ENCODE peak calls at places on chromosomes 1 and 21, in six cellular contexts. One of them, this sample, is unnamed.

GRCh38 chr1:154791292-154792278 is 78.5 kb downstream of the KCNN3 start:
- DNase-seq in PC-3: peak
- DNase-seq in hepatocyte: peak
- DNase-seq in lower lobe of right lung: no peak
- DNase-seq in uterus: peak
- DNase-seq in GM23248: peak
- DNase-seq in this sample: no peak

GRCh38 chr1:44485229-44485932 is 80.3 kb downstream of the RNF220 start:
- DNase-seq in PC-3: peak
- DNase-seq in hepatocyte: peak
- DNase-seq in lower lobe of right lung: no peak
- DNase-seq in uterus: peak
- DNase-seq in GM23248: peak
- DNase-seq in this sample: no peak

GRCh38 chr1:54926955-54927354 is 40.0 kb upstream of the DHCR24 start:
- DNase-seq in PC-3: peak
- DNase-seq in hepatocyte: no peak
- DNase-seq in lower lobe of right lung: no peak
- DNase-seq in uterus: no peak
- DNase-seq in GM23248: peak
- DNase-seq in this sample: no peak

GRCh38 chr1:109298666-109299086 is 8.1 kb downstream of the MYBPHL start:
- DNase-seq in PC-3: peak
- DNase-seq in hepatocyte: no peak
- DNase-seq in lower lobe of right lung: peak
- DNase-seq in uterus: no peak
- DNase-seq in GM23248: peak
- DNase-seq in this sample: no peak

GRCh38 chr1:6384962-6385672 is 8.4 kb downstream of the ACOT7 start:
- DNase-seq in PC-3: no peak
- DNase-seq in hepatocyte: no peak
- DNase-seq in lower lobe of right lung: no peak
- DNase-seq in uterus: no peak
- DNase-seq in GM23248: no peak
- DNase-seq in this sample: no peak

GRCh38 chr1:116825400-116825734 is 71.1 kb downstream of the CD2 start:
- DNase-seq in PC-3: no peak
- DNase-seq in hepatocyte: no peak
- DNase-seq in lower lobe of right lung: no peak
- DNase-seq in uterus: peak
- DNase-seq in GM23248: no peak
- DNase-seq in this sample: no peak

GRCh38 chr1:201702936-201703335 is 126.0 kb upstream of the IPO9 start:
- DNase-seq in PC-3: no peak
- DNase-seq in hepatocyte: peak
- DNase-seq in lower lobe of right lung: no peak
- DNase-seq in uterus: peak
- DNase-seq in GM23248: peak
- DNase-seq in this sample: no peak

GRCh38 chr1:231160851-231161710 is 777 bp upstream of the TRIM67 start:
- DNase-seq in PC-3: no peak
- DNase-seq in hepatocyte: no peak
- DNase-seq in lower lobe of right lung: no peak
- DNase-seq in uterus: no peak
- DNase-seq in GM23248: no peak
- DNase-seq in this sample: no peak

GRCh38 chr1:156480411-156481192 is 20.0 kb downstream of the MEF2D start:
- DNase-seq in PC-3: no peak
- DNase-seq in hepatocyte: peak
- DNase-seq in lower lobe of right lung: peak
- DNase-seq in uterus: peak
- DNase-seq in GM23248: peak
- DNase-seq in this sample: no peak

GRCh38 chr1:20785907-20786309 is 1.2 kb downstream of the HP1BP3 start:
- DNase-seq in PC-3: peak
- DNase-seq in hepatocyte: no peak
- DNase-seq in lower lobe of right lung: no peak
- DNase-seq in uterus: no peak
- DNase-seq in GM23248: peak
- DNase-seq in this sample: no peak

GRCh38 chr1:79497193-79497773 is 490.8 kb upstream of the ADGRL4 start:
- DNase-seq in PC-3: peak
- DNase-seq in hepatocyte: peak
- DNase-seq in lower lobe of right lung: no peak
- DNase-seq in uterus: no peak
- DNase-seq in GM23248: peak
- DNase-seq in this sample: no peak

DNA sequence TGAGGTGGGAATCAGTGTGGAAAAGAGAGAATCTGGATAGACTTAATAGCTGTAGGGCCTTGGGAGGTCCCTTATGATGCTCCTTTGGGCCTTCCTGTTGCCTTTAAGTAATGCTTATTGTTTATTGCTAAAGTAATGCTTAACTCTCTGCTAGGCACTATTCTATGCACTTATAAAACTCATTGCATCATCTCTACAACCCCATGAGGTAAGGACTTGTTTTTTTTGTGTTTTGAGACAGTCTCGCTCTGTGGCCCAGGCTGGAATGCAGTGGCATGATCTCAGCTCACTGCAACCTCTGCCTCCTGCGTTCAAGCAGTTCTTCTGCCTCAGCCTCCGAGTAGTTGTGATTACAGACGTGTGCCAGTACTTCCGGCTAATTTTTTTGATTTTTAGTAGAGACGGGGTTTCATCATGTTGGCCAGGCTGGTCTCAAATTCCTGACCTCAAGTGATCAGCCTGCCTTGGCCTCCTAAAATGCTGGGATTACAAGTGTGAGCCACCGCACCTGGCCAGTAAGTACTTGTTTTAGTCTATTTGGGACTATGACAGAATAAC is 22.3 kb downstream of the NECAP2 start:
- DNase-seq in PC-3: no peak
- DNase-seq in hepatocyte: no peak
- DNase-seq in lower lobe of right lung: no peak
- DNase-seq in uterus: no peak
- DNase-seq in GM23248: no peak
- DNase-seq in this sample: no peak
- H3K27ac ChIP-seq in PC-3: no peak
- H3K27ac ChIP-seq in hepatocyte: no peak
- H3K27ac ChIP-seq in lower lobe of right lung: no peak
- H3K27ac ChIP-seq in uterus: no peak
- H3K27ac ChIP-seq in GM23248: no peak
- H3K27ac ChIP-seq in this sample: no peak

GRCh38 chr1:77494036-77494435 is 188.4 kb downstream of the ZZZ3 start:
- DNase-seq in PC-3: no peak
- DNase-seq in hepatocyte: no peak
- DNase-seq in lower lobe of right lung: no peak
- DNase-seq in uterus: no peak
- DNase-seq in GM23248: no peak
- DNase-seq in this sample: no peak

GRCh38 chr1:77504986-77505385 is 177.5 kb downstream of the ZZZ3 start:
- DNase-seq in PC-3: peak
- DNase-seq in hepatocyte: no peak
- DNase-seq in lower lobe of right lung: no peak
- DNase-seq in uterus: no peak
- DNase-seq in GM23248: no peak
- DNase-seq in this sample: no peak

GRCh38 chr1:77498918-77499317 is 183.5 kb downstream of the ZZZ3 start:
- DNase-seq in PC-3: no peak
- DNase-seq in hepatocyte: no peak
- DNase-seq in lower lobe of right lung: no peak
- DNase-seq in uterus: no peak
- DNase-seq in GM23248: peak
- DNase-seq in this sample: no peak

GRCh38 chr1:77499466-77499865 is 183.0 kb downstream of the ZZZ3 start:
- DNase-seq in PC-3: no peak
- DNase-seq in hepatocyte: no peak
- DNase-seq in lower lobe of right lung: no peak
- DNase-seq in uterus: no peak
- DNase-seq in GM23248: no peak
- DNase-seq in this sample: no peak
- H3K27ac ChIP-seq in PC-3: no peak
- H3K27ac ChIP-seq in hepatocyte: no peak
- H3K27ac ChIP-seq in lower lobe of right lung: no peak
- H3K27ac ChIP-seq in uterus: no peak
- H3K27ac ChIP-seq in GM23248: peak
- H3K27ac ChIP-seq in this sample: no peak

DNA sequence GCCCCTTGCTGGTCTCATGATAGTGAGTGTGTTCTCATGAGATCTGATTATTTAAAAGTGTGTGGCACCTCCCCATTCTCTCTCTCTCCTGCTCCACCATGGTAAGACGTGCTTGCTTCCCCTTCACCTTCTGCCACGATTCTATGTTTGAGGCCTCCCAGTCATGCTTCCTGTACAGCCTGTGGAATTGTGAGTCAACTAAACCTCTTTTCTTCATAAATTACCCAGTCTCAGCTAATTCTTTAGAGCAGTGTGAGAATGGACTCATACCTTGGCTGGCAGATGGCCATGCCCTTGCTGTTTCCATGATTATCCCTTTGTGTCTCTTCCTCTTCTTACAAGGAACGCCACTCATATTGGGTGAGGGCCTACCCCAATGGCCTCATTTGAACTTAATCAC is 40.3 kb downstream of the PSMG1 start:
- DNase-seq in PC-3: no peak
- DNase-seq in hepatocyte: no peak
- DNase-seq in lower lobe of right lung: no peak
- DNase-seq in uterus: no peak
- DNase-seq in GM23248: no peak
- DNase-seq in this sample: no peak
- H3K27ac ChIP-seq in PC-3: no peak
- H3K27ac ChIP-seq in hepatocyte: no peak
- H3K27ac ChIP-seq in lower lobe of right lung: no peak
- H3K27ac ChIP-seq in uterus: no peak
- H3K27ac ChIP-seq in GM23248: no peak
- H3K27ac ChIP-seq in this sample: no peak

GRCh38 chr1:192592981-192593683 is 17.6 kb downstream of the RGS1 start:
- DNase-seq in PC-3: no peak
- DNase-seq in hepatocyte: no peak
- DNase-seq in lower lobe of right lung: no peak
- DNase-seq in uterus: no peak
- DNase-seq in GM23248: peak
- DNase-seq in this sample: no peak

GRCh38 chr1:192589813-192590212 is 14.2 kb downstream of the RGS1 start:
- DNase-seq in PC-3: no peak
- DNase-seq in hepatocyte: no peak
- DNase-seq in lower lobe of right lung: no peak
- DNase-seq in uterus: no peak
- DNase-seq in GM23248: peak
- DNase-seq in this sample: no peak

GRCh38 chr1:192595299-192595698 is 19.7 kb downstream of the RGS1 start:
- DNase-seq in PC-3: no peak
- DNase-seq in hepatocyte: no peak
- DNase-seq in lower lobe of right lung: no peak
- DNase-seq in uterus: no peak
- DNase-seq in GM23248: no peak
- DNase-seq in this sample: no peak

GRCh38 chr1:192588546-192588945 is 13.0 kb downstream of the RGS1 start:
- DNase-seq in PC-3: peak
- DNase-seq in hepatocyte: no peak
- DNase-seq in lower lobe of right lung: no peak
- DNase-seq in uterus: no peak
- DNase-seq in GM23248: peak
- DNase-seq in this sample: no peak

DNA sequence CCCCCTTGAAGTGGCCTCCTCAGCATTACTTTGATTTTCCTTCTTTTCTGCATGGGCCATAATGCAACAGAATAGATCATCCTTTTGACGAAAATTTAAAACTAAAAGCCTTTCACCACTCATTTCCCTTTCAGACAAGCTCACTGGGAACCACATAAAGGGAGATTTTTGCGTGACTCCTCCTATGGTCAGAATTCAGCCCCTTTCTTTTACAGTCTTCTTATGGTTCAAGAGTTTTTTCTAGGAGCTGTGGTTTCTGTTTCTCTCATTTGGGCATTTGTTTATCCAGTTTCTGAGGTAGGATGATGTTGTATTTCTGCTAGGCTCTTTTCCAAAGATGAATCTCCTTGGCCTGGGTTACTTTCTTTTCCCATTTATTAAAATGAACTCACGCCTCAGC is 16.9 kb downstream of the RGS1 start:
- DNase-seq in PC-3: no peak
- DNase-seq in hepatocyte: no peak
- DNase-seq in lower lobe of right lung: no peak
- DNase-seq in uterus: no peak
- DNase-seq in GM23248: no peak
- DNase-seq in this sample: no peak
- H3K27ac ChIP-seq in PC-3: no peak
- H3K27ac ChIP-seq in hepatocyte: no peak
- H3K27ac ChIP-seq in lower lobe of right lung: no peak
- H3K27ac ChIP-seq in uterus: peak
- H3K27ac ChIP-seq in GM23248: no peak
- H3K27ac ChIP-seq in this sample: no peak

GRCh38 chr1:172969611-172970010 is 81.1 kb downstream of the TNFSF18 start:
- DNase-seq in PC-3: peak
- DNase-seq in hepatocyte: no peak
- DNase-seq in lower lobe of right lung: no peak
- DNase-seq in uterus: no peak
- DNase-seq in GM23248: peak
- DNase-seq in this sample: no peak
- H3K27ac ChIP-seq in PC-3: peak
- H3K27ac ChIP-seq in hepatocyte: no peak
- H3K27ac ChIP-seq in lower lobe of right lung: no peak
- H3K27ac ChIP-seq in uterus: no peak
- H3K27ac ChIP-seq in GM23248: peak
- H3K27ac ChIP-seq in this sample: no peak

DNA sequence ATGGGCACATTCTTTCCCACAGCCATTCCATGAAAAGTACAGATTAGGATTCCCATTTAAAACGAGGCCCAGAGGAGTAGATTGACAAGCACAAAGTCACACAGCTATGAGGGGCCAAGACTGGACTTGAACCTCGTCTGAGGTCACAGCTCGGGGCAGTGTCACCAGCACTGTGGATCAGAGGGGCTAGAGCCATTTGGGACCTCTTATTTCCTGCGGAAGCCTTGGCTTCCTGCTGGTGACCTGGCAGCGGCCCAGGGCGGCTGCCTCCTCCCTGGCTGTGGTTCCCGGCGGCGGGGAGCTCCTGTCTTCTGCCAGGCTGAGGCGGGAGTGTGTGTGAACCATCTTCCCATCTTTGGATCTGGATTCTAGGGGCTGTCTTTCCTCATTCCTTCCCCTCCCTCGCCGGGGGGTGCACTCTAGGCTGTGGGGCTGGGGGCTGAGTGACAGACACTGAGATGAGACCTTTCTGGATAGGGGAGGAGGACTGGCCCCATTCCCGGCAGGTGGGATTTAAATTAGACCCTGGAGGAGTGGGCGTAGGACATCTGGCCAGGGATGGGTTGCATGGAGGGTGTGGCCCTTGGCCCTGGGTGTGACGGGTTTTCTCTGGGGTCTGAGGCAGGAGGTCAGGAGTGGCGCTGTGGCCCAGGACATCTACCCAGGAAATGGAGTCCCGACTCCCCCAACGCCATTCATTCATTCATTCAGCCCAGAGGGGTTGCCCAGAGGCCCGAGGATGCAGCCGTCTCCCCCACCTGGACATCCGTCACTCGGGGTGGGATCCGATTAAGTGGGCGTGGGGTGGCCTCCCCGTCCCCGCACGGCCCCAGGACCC is 908 bp downstream of the ATP13A2 start:
- DNase-seq in PC-3: peak
- DNase-seq in hepatocyte: no peak
- DNase-seq in lower lobe of right lung: peak
- DNase-seq in uterus: peak
- DNase-seq in GM23248: peak
- DNase-seq in this sample: no peak
- H3K27ac ChIP-seq in PC-3: no peak
- H3K27ac ChIP-seq in hepatocyte: no peak
- H3K27ac ChIP-seq in lower lobe of right lung: peak
- H3K27ac ChIP-seq in uterus: peak
- H3K27ac ChIP-seq in GM23248: no peak
- H3K27ac ChIP-seq in this sample: no peak

This sample was measured in ascending aorta.